ENCODE peak calls at places on chromosomes 7 and 10, in five cellular contexts. One of them, this sample, is unnamed.

GRCh38 chr7:13682626-13683025 is 306.8 kb downstream of the ETV1 start:
- DNase-seq in C1 segment of cervical spinal cord: peak; percentile 48
- DNase-seq in lower lobe of right lung: no peak
- DNase-seq in H54: no peak
- DNase-seq in GM04503: no peak
- DNase-seq in this sample: no peak

GRCh38 chr10:19654576-19654975 is 161.7 kb upstream of the PLXDC2 start:
- DNase-seq in H54: no peak
- DNase-seq in lower lobe of right lung: no peak
- DNase-seq in C1 segment of cervical spinal cord: no peak
- DNase-seq in GM04503: no peak
- DNase-seq in this sample: peak; percentile 31

GRCh38 chr10:78935697-78936407 is 132.9 kb upstream of the ZMIZ1 start:
- DNase-seq in lower lobe of right lung: no peak
- DNase-seq in C1 segment of cervical spinal cord: no peak
- DNase-seq in H54: no peak
- DNase-seq in GM04503: no peak
- DNase-seq in this sample: no peak

GRCh38 chr7:80896856-80897598 is 21.8 kb downstream of the SEMA3C start:
- DNase-seq in C1 segment of cervical spinal cord: no peak
- DNase-seq in lower lobe of right lung: no peak
- DNase-seq in H54: no peak
- DNase-seq in GM04503: no peak
- DNase-seq in this sample: no peak

GRCh38 chr10:62085821-62086220 is 182.8 kb downstream of the RTKN2 start:
- DNase-seq in GM04503: no peak
- DNase-seq in lower lobe of right lung: no peak
- DNase-seq in C1 segment of cervical spinal cord: no peak
- DNase-seq in H54: no peak
- DNase-seq in this sample: no peak

GRCh38 chr10:124685251-124685650 is 58.9 kb downstream of the FAM53B start:
- DNase-seq in H54: no peak
- DNase-seq in GM04503: no peak
- DNase-seq in lower lobe of right lung: peak; percentile 77
- DNase-seq in C1 segment of cervical spinal cord: peak; percentile 94
- DNase-seq in this sample: no peak

GRCh38 chr7:54981913-54982312 is 36.9 kb upstream of the EGFR start:
- DNase-seq in H54: no peak
- DNase-seq in GM04503: no peak
- DNase-seq in C1 segment of cervical spinal cord: no peak
- DNase-seq in lower lobe of right lung: no peak
- DNase-seq in this sample: no peak

GRCh38 chr10:68595513-68595912 is 35.4 kb downstream of the TET1 start:
- DNase-seq in GM04503: no peak
- DNase-seq in C1 segment of cervical spinal cord: no peak
- DNase-seq in lower lobe of right lung: no peak
- DNase-seq in H54: no peak
- DNase-seq in this sample: no peak

GRCh38 chr10:24862586-24862985 is 89.8 kb downstream of the PRTFDC1 start:
- DNase-seq in C1 segment of cervical spinal cord: no peak
- DNase-seq in GM04503: no peak
- DNase-seq in H54: no peak
- DNase-seq in lower lobe of right lung: no peak
- DNase-seq in this sample: no peak

GRCh38 chr10:112906945-112907344 is 43.1 kb upstream of the TCF7L2 start:
- DNase-seq in C1 segment of cervical spinal cord: no peak
- DNase-seq in H54: no peak
- DNase-seq in lower lobe of right lung: no peak
- DNase-seq in GM04503: no peak
- DNase-seq in this sample: no peak

This sample was measured in RWPE1.